ENCODE peak calls at places on chromosomes 11 and 22, in six cellular contexts. One of them, this sample, is unnamed.

GRCh38 chr11:17604201-17604912 is 57.3 kb downstream of the OTOG start:
- DNase-seq in ELR: no peak
- DNase-seq in NCI-H774: no peak
- DNase-seq in NCI-H1417: no peak
- DNase-seq in aorta: peak; percentile 65
- DNase-seq in left cardiac atrium: no peak
- DNase-seq in this sample: peak; percentile 20

GRCh38 chr11:87722756-87723599 is 452.3 kb downstream of the RAB38 start:
- DNase-seq in ELR: peak; percentile 34
- DNase-seq in NCI-H774: no peak
- DNase-seq in NCI-H1417: peak; percentile 19
- DNase-seq in aorta: no peak
- DNase-seq in left cardiac atrium: no peak
- DNase-seq in this sample: peak; percentile 43

GRCh38 chr11:104333977-104334376 is 170.0 kb upstream of the PDGFD start:
- DNase-seq in ELR: peak; percentile 30
- DNase-seq in NCI-H774: no peak
- DNase-seq in NCI-H1417: no peak
- DNase-seq in aorta: no peak
- DNase-seq in left cardiac atrium: no peak
- DNase-seq in this sample: no peak

GRCh38 chr11:77130763-77131513 is 2.9 kb downstream of the MYO7A start:
- DNase-seq in ELR: peak; percentile 32
- DNase-seq in NCI-H774: no peak
- DNase-seq in NCI-H1417: no peak
- DNase-seq in aorta: peak; percentile 85
- DNase-seq in left cardiac atrium: peak; percentile 44
- DNase-seq in this sample: peak; percentile 60

GRCh38 chr11:64684357-64684756 is 38.6 kb downstream of the NRXN2 start:
- DNase-seq in ELR: no peak
- DNase-seq in NCI-H774: no peak
- DNase-seq in NCI-H1417: no peak
- DNase-seq in aorta: no peak
- DNase-seq in left cardiac atrium: no peak
- DNase-seq in this sample: no peak

GRCh38 chr22:21839765-21840140 is 27.7 kb downstream of the MAPK1 start:
- DNase-seq in ELR: no peak
- DNase-seq in NCI-H774: no peak
- DNase-seq in NCI-H1417: no peak
- DNase-seq in aorta: no peak
- DNase-seq in left cardiac atrium: no peak
- DNase-seq in this sample: no peak

GRCh38 chr11:75403037-75403436 is 3.7 kb downstream of the RPS3 start:
- DNase-seq in ELR: no peak
- DNase-seq in NCI-H774: no peak
- DNase-seq in NCI-H1417: peak; percentile 6
- DNase-seq in aorta: no peak
- DNase-seq in left cardiac atrium: no peak
- DNase-seq in this sample: no peak

GRCh38 chr11:16999116-16999515 is 15.1 kb downstream of the PLEKHA7 start:
- DNase-seq in ELR: no peak
- DNase-seq in NCI-H774: no peak
- DNase-seq in NCI-H1417: no peak
- DNase-seq in aorta: no peak
- DNase-seq in left cardiac atrium: no peak
- DNase-seq in this sample: no peak

GRCh38 chr11:102727890-102728289 is 3.1 kb upstream of the MMP8 start:
- DNase-seq in ELR: peak; percentile 93
- DNase-seq in NCI-H774: no peak
- DNase-seq in NCI-H1417: no peak
- DNase-seq in aorta: no peak
- DNase-seq in left cardiac atrium: no peak
- DNase-seq in this sample: no peak

GRCh38 chr22:20651286-20651685 is 122.6 kb upstream of the SERPIND1 start:
- DNase-seq in ELR: no peak
- DNase-seq in NCI-H774: no peak
- DNase-seq in NCI-H1417: no peak
- DNase-seq in aorta: no peak
- DNase-seq in left cardiac atrium: no peak
- DNase-seq in this sample: no peak

GRCh38 chr11:59102259-59102765 is 4.7 kb upstream of the FAM111B start:
- DNase-seq in ELR: peak; percentile 60
- DNase-seq in NCI-H774: no peak
- DNase-seq in NCI-H1417: peak; percentile 79
- DNase-seq in aorta: peak; percentile 77
- DNase-seq in left cardiac atrium: peak; percentile 50
- DNase-seq in this sample: peak; percentile 65

GRCh38 chr11:77959434-77959833 is 35.0 kb downstream of the INTS4 start:
- DNase-seq in ELR: no peak
- DNase-seq in NCI-H774: no peak
- DNase-seq in NCI-H1417: no peak
- DNase-seq in aorta: no peak
- DNase-seq in left cardiac atrium: no peak
- DNase-seq in this sample: no peak

GRCh38 chr22:33465554-33465953 is 407.4 kb upstream of the SYN3 start:
- DNase-seq in ELR: no peak
- DNase-seq in NCI-H774: no peak
- DNase-seq in NCI-H1417: no peak
- DNase-seq in aorta: no peak
- DNase-seq in left cardiac atrium: no peak
- DNase-seq in this sample: no peak

GRCh38 chr22:23856721-23857605 is 712 bp upstream of the SLC2A11 start:
- DNase-seq in ELR: peak; percentile 74
- DNase-seq in NCI-H774: peak; percentile 59
- DNase-seq in NCI-H1417: peak; percentile 78
- DNase-seq in aorta: no peak
- DNase-seq in left cardiac atrium: peak; percentile 52
- DNase-seq in this sample: no peak

GRCh38 chr11:64263021-64263946 is 12.0 kb downstream of the PLCB3 start:
- DNase-seq in ELR: peak; percentile 95
- DNase-seq in NCI-H774: no peak
- DNase-seq in NCI-H1417: no peak
- DNase-seq in aorta: no peak
- DNase-seq in left cardiac atrium: no peak
- DNase-seq in this sample: no peak

GRCh38 chr11:123550620-123550917 is 103.9 kb downstream of the SCN3B start:
- DNase-seq in ELR: no peak
- DNase-seq in NCI-H774: no peak
- DNase-seq in NCI-H1417: no peak
- DNase-seq in aorta: no peak
- DNase-seq in left cardiac atrium: no peak
- DNase-seq in this sample: no peak

GRCh38 chr22:19289475-19290161 is 1.9 kb downstream of the CLTCL1 start:
- DNase-seq in ELR: peak; percentile 77
- DNase-seq in NCI-H774: no peak
- DNase-seq in NCI-H1417: no peak
- DNase-seq in aorta: no peak
- DNase-seq in left cardiac atrium: no peak
- DNase-seq in this sample: no peak

GRCh38 chr11:12502041-12502440 is 124.7 kb downstream of the PARVA start:
- DNase-seq in ELR: peak; percentile 30
- DNase-seq in NCI-H774: no peak
- DNase-seq in NCI-H1417: no peak
- DNase-seq in aorta: no peak
- DNase-seq in left cardiac atrium: no peak
- DNase-seq in this sample: no peak

GRCh38 chr22:48858121-48858520 is 969.6 kb downstream of the BRD1 start:
- DNase-seq in ELR: no peak
- DNase-seq in NCI-H774: no peak
- DNase-seq in NCI-H1417: no peak
- DNase-seq in aorta: peak; percentile 44
- DNase-seq in left cardiac atrium: no peak
- DNase-seq in this sample: no peak

GRCh38 chr22:22103078-22103593 is 120.5 kb upstream of the TOP3B start:
- DNase-seq in ELR: peak; percentile 42
- DNase-seq in NCI-H774: no peak
- DNase-seq in NCI-H1417: no peak
- DNase-seq in aorta: no peak
- DNase-seq in left cardiac atrium: no peak
- DNase-seq in this sample: no peak

GRCh38 chr22:36363378-36363931 is 24.3 kb downstream of the MYH9 start:
- DNase-seq in ELR: no peak
- DNase-seq in NCI-H774: no peak
- DNase-seq in NCI-H1417: no peak
- DNase-seq in aorta: no peak
- DNase-seq in left cardiac atrium: no peak
- DNase-seq in this sample: peak; percentile 65

GRCh38 chr11:13929551-13929950 is 33.0 kb upstream of the SPON1 start:
- DNase-seq in ELR: no peak
- DNase-seq in NCI-H774: no peak
- DNase-seq in NCI-H1417: no peak
- DNase-seq in aorta: no peak
- DNase-seq in left cardiac atrium: no peak
- DNase-seq in this sample: no peak

This sample was measured in stomach.